ENCODE peak calls at places on chromosomes 16 and 17, in seven cellular contexts. O is fibroblast of lung, T is GM06990, Q is endodermal cell, K is AG10803, P is epithelial cell of esophagus, X is HFFc6. U is an unnamed sample.

GRCh38 chr16:51327001-51327400 is 175.9 kb upstream of the SALL1 start:
- DNase-seq in K (peak), T (no peak), X (peak), Q (no peak), O (peak), P (peak), U (no peak)

GRCh38 chr17:14197582-14197981 is 39.1 kb downstream of the CDRT15 start:
- DNase-seq in T (no peak), X (no peak), Q (no peak), K (no peak), P (no peak), O (no peak), U (no peak)

GRCh38 chr16:73025111-73025505 is 22.8 kb downstream of the ZFHX3 start:
- DNase-seq in X (no peak), O (peak), Q (peak), P (no peak), K (peak), T (no peak), U (no peak)

GRCh38 chr16:22307838-22308237 is 10.6 kb downstream of the POLR3E start:
- DNase-seq in P (no peak), Q (peak), T (no peak), O (no peak), X (no peak), K (no peak), U (no peak)

GRCh38 chr17:73292031-73292531 is 19.7 kb downstream of the CDC42EP4 start:
- DNase-seq in O (peak), K (peak), P (peak), Q (no peak), T (no peak), X (peak), U (no peak)

GRCh38 chr17:78729636-78730035 is 52.4 kb downstream of the CYTH1 start:
- DNase-seq in P (no peak), Q (no peak), X (no peak), K (no peak), T (no peak), O (no peak), U (no peak)

GRCh38 chr17:51152766-51153209 is 571 bp upstream of the NME1 start:
- DNase-seq in X (no peak), K (no peak), Q (no peak), T (no peak), O (peak), P (no peak), U (no peak)

GRCh38 chr17:50828508-50829170 is 6.7 kb upstream of the WFIKKN2 start:
- DNase-seq in P (no peak), Q (no peak), O (no peak), T (no peak), X (no peak), K (no peak), U (no peak)

GRCh38 chr16:10728035-10728462 is 15.6 kb upstream of the NUBP1 start:
- DNase-seq in K (peak), X (no peak), Q (no peak), T (no peak), O (no peak), P (no peak), U (no peak)

GRCh38 chr16:15667091-15667742 is 17.2 kb downstream of the NDE1 start:
- DNase-seq in K (no peak), Q (no peak), X (no peak), P (no peak), O (no peak), T (no peak), U (no peak)

GRCh38 chr17:57722704-57723043 is 22.4 kb downstream of the CCDC182 start:
- DNase-seq in P (no peak), Q (no peak), T (no peak), K (no peak), O (no peak), X (no peak), U (no peak)

GRCh38 chr17:13557077-13557476 is 44.7 kb downstream of the HS3ST3A1 start:
- DNase-seq in X (peak), T (no peak), K (peak), P (no peak), Q (no peak), O (peak), U (no peak)

GRCh38 chr17:29760279-29760721 is 137.6 kb upstream of the CORO6 start:
- DNase-seq in Q (no peak), X (peak), O (peak), K (peak), P (no peak), T (peak), U (no peak)

GRCh38 chr17:74008196-74008595 is 195.3 kb upstream of the RPL38 start:
- DNase-seq in K (no peak), O (no peak), T (no peak), P (no peak), X (no peak), Q (peak), U (no peak)

GRCh38 chr16:76676356-76676755 is 399.2 kb downstream of the CNTNAP4 start:
- DNase-seq in X (no peak), Q (peak), K (no peak), T (no peak), O (no peak), P (peak), U (no peak)

GRCh38 chr17:31391496-31391949 is at the start of gene RAB11FIP4:
- DNase-seq in Q (peak), K (no peak), O (peak), P (no peak), T (no peak), X (no peak), U (peak)

GRCh38 chr16:80369559-80369958 is 171.2 kb upstream of the DYNLRB2 start:
- DNase-seq in Q (peak), K (peak), O (peak), T (no peak), P (peak), X (peak), U (no peak)

GRCh38 chr16:82954224-82954929 is 327.6 kb downstream of the CDH13 start:
- DNase-seq in X (peak), P (no peak), T (no peak), Q (no peak), O (peak), K (peak), U (no peak)

GRCh38 chr17:15308758-15309157 is 32.6 kb downstream of the TEKT3 start:
- DNase-seq in T (no peak), Q (no peak), P (no peak), O (no peak), K (no peak), X (no peak), U (no peak)

GRCh38 chr16:82888616-82889015 is 261.8 kb downstream of the CDH13 start:
- DNase-seq in X (peak), P (no peak), T (no peak), Q (no peak), O (peak), K (peak), U (no peak)

GRCh38 chr16:4414187-4414909 is 2.0 kb downstream of the CORO7 start:
- DNase-seq in X (no peak), P (no peak), O (no peak), Q (no peak), K (no peak), T (peak), U (no peak)

GRCh38 chr17:29615492-29616299 is 7.0 kb downstream of the CORO6 start:
- DNase-seq in T (peak), X (peak), K (peak), O (peak), P (peak), Q (peak), U (peak)

GRCh38 chr16:67470314-67470713 is 10.6 kb downstream of the ATP6V0D1 start:
- DNase-seq in O (no peak), T (no peak), P (no peak), X (no peak), Q (no peak), K (peak), U (no peak)

GRCh38 chr16:68749424-68749823 is 12.3 kb downstream of the CDH1 start:
- DNase-seq in Q (peak), K (no peak), P (no peak), X (no peak), T (no peak), O (no peak), U (no peak)

GRCh38 chr16:19808061-19808621 is 76.5 kb downstream of the GPRC5B start:
- DNase-seq in K (no peak), Q (peak), T (peak), O (no peak), P (no peak), X (no peak), U (peak)

GRCh38 chr16:35931722-35932121 is 2472.3 kb downstream of the TP53TG3F start:
- DNase-seq in P (no peak), O (no peak), K (no peak), X (no peak), Q (no peak), T (no peak), U (no peak)

GRCh38 chr17:40321502-40322416 is 12.8 kb downstream of the RARA start:
- DNase-seq in Q (no peak), X (no peak), T (no peak), K (no peak), P (no peak), O (no peak), U (no peak)

GRCh38 chr17:1562178-1562643 is 381 bp downstream of the PITPNA start:
- DNase-seq in O (no peak), K (peak), P (no peak), Q (peak), X (peak), T (no peak), U (no peak)

GRCh38 chr16:72189865-72190371 is 18.0 kb upstream of the PMFBP1 start:
- DNase-seq in O (peak), K (peak), X (peak), T (no peak), P (peak), Q (no peak), U (no peak)

GRCh38 chr16:4683255-4684029 is 9.9 kb upstream of the NUDT16L1 start:
- DNase-seq in T (no peak), X (no peak), P (no peak), O (no peak), Q (no peak), K (no peak), U (no peak)

GRCh38 chr16:27325736-27326135 is 12.0 kb downstream of the IL4R start:
- DNase-seq in Q (peak), P (no peak), X (no peak), K (no peak), O (no peak), T (no peak), U (no peak)

GRCh38 chr17:79622201-79622601 is 11.3 kb upstream of the RBFOX3 start:
- DNase-seq in X (no peak), O (no peak), P (no peak), K (no peak), T (no peak), Q (no peak), U (peak)

GRCh38 chr17:34665803-34666763 is 86.7 kb downstream of the TMEM132E start:
- DNase-seq in P (no peak), K (no peak), T (no peak), Q (peak), X (no peak), O (no peak), U (no peak)

GRCh38 chr16:64236351-64236750 is 885.5 kb downstream of the CDH11 start:
- DNase-seq in P (no peak), T (no peak), X (no peak), K (no peak), O (peak), Q (no peak), U (no peak)

GRCh38 chr16:86819523-86819887 is 241.2 kb downstream of the FOXL1 start:
- DNase-seq in O (peak), Q (no peak), X (no peak), P (no peak), T (no peak), K (no peak), U (no peak)
- TF ChIP-seq CTCF in O (peak), Q (peak), X (peak), P (peak), T (no peak), K (peak), U (peak)

DNA sequence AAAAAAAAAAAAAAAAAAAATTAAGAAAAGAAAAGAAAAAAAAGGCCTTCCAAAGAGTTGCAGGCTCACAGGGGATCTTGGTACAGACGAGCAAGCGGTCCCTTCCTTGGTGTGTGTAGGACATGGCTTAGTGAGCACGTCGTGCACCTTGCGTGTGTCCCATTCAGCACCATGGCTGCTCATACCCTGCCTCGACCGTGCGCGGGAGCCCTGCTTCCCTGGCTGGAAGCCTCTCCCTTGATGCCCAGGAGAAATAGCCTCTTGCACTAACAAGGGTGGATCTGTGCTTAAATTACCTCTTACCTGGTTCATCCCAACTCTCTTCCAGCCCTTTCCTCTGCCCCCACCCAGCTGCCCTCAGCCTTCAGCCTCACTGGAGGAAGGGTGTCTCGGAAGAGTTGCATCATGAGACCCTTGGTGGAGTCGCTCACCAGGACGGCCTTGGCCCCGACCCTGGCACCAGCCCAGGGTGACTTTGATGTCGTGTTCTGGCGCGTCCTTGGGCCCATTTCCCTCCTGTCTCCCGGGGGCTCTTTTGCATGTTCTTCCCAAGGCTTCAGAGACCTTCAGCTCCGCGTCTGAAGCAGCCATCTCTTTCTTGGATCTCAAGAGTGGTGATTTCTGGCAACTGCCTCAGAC is 127.1 kb downstream of the CMIP start:
- DNase-seq in Q (no peak), K (no peak), X (no peak), O (no peak), T (no peak), P (no peak), U (no peak)
- TF ChIP-seq CTCF in Q (no peak), K (no peak), X (no peak), O (no peak), T (no peak), P (no peak), U (no peak)

GRCh38 chr17:56499799-56500388 is 93.6 kb upstream of the NOG start:
- DNase-seq in Q (peak), O (peak), P (peak), T (no peak), X (peak), K (peak), U (no peak)
- TF ChIP-seq CTCF in Q (peak), O (peak), P (peak), T (peak), X (peak), K (peak), U (peak)

DNA sequence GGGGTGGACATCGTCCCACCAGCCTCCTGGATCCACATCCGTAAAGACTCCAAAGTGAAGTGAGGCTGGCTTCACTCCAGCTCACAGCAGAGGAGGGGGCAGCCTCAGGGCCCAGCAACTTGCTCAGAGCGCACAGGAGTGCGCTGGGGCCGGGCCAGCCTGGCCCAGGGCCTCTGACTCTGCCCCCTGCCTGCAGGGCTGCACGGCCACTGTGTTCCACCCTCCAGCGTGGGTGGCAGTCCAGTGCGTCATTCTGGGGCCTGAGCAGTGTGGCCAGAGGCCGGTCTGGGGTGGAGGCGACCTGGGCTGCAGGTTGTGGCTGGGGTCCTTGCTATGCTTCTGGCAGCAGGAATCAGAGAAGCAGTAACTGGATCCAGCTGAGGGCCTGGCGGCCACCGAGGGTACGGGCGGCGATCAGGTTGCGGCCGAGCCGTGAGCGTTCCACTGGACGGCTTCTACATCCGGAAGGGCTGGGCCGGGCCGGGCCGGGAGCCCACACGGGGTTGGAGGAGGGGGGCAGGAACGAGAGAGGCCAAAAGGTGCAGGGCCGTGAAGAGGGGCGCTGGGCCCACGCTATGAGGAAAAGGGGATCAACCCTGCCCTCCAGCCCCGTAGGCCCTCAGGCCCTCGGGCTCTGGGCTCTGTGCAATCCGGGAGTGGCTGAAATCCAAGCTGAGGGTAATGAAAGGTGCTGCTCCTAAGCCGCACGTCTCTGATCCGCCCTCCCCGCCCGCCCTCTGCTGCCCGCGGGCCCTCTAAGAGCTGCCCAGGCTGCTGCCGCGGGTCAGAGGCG is at the start of gene FSCN2:
- DNase-seq in K (no peak), Q (no peak), P (no peak), X (no peak), T (no peak), O (no peak), U (no peak)
- TF ChIP-seq CTCF in K (peak), Q (no peak), P (no peak), X (peak), T (no peak), O (peak), U (peak)

GRCh38 chr17:75624714-75625345 is 8.4 kb upstream of the SMIM5 start:
- DNase-seq in K (no peak), Q (no peak), X (no peak), O (no peak), T (no peak), P (no peak), U (no peak)
- TF ChIP-seq CTCF in K (no peak), Q (no peak), X (no peak), O (no peak), T (no peak), P (no peak), U (no peak)

GRCh38 chr17:43662432-43663141 is 865 bp upstream of the MEOX1 start:
- DNase-seq in Q (peak), K (no peak), O (no peak), X (no peak), T (no peak), P (no peak), U (no peak)

GRCh38 chr17:43660262-43660661 is 1.5 kb downstream of the MEOX1 start:
- DNase-seq in P (no peak), K (no peak), O (no peak), T (no peak), X (no peak), Q (no peak), U (no peak)

GRCh38 chr17:43660816-43661493 is 767 bp downstream of the MEOX1 start:
- DNase-seq in Q (no peak), O (no peak), T (no peak), K (no peak), P (no peak), X (no peak), U (no peak)

GRCh38 chr17:43663383-43663782 is 1.7 kb upstream of the MEOX1 start:
- DNase-seq in P (no peak), K (no peak), X (no peak), Q (no peak), T (no peak), O (no peak), U (no peak)

GRCh38 chr17:43661699-43662431 is at the start of gene MEOX1:
- DNase-seq in O (peak), K (peak), T (peak), Q (peak), P (peak), X (peak), U (no peak)
- TF ChIP-seq CTCF in O (no peak), K (no peak), T (no peak), Q (no peak), P (no peak), X (no peak), U (no peak)

GRCh38 chr16:78130083-78130608 is 30.7 kb downstream of the WWOX start:
- DNase-seq in O (no peak), Q (no peak), T (no peak), P (no peak), K (no peak), X (no peak), U (no peak)

GRCh38 chr16:78130950-78131349 is 31.5 kb downstream of the WWOX start:
- DNase-seq in K (no peak), T (no peak), X (no peak), Q (no peak), P (no peak), O (no peak), U (no peak)

GRCh38 chr16:78134944-78135619 is 35.6 kb downstream of the WWOX start:
- DNase-seq in K (no peak), X (no peak), Q (no peak), P (no peak), O (no peak), T (no peak), U (no peak)

GRCh38 chr16:78137179-78137578 is 37.7 kb downstream of the WWOX start:
- DNase-seq in K (no peak), T (no peak), P (no peak), O (no peak), Q (no peak), X (no peak), U (no peak)

GRCh38 chr16:78133919-78134318 is 34.5 kb downstream of the WWOX start:
- DNase-seq in P (no peak), X (no peak), T (no peak), K (no peak), O (no peak), Q (no peak), U (no peak)
- TF ChIP-seq CTCF in P (no peak), X (no peak), T (no peak), K (no peak), O (no peak), Q (no peak), U (no peak)

U was measured in type B pancreatic cell.